ENCODE peak calls at places on chromosomes 6 and 20, in ten cellular contexts. One of them, this sample, is unnamed.

GRCh38 chr6:82955841-82956240 is 109.8 kb downstream of the UBE3D start:
- DNase-seq in GM03348: peak
- DNase-seq in NCI-H1694: no peak
- DNase-seq in IMR-90: peak
- DNase-seq in mucosa of descending colon: no peak
- DNase-seq in NCI-H1092 treated with DMSO at 0.1 percent for 48 hours: no peak
- DNase-seq in stimulated activated CD4-positive, alpha-beta T cell treated with anti-CD3 and anti-CD28 coated beads, TNF-alpha, amount 100 ng/mL, for 24 hours: no peak
- DNase-seq in breast epithelium: no peak
- DNase-seq in T1000: no peak
- DNase-seq in T-helper 1 cell: no peak
- DNase-seq in this sample: no peak

GRCh38 chr20:6426287-6426891 is 303.6 kb upstream of the FERMT1 start:
- DNase-seq in GM03348: no peak
- DNase-seq in NCI-H1694: no peak
- DNase-seq in IMR-90: no peak
- DNase-seq in mucosa of descending colon: no peak
- DNase-seq in NCI-H1092 treated with DMSO at 0.1 percent for 48 hours: no peak
- DNase-seq in stimulated activated CD4-positive, alpha-beta T cell treated with anti-CD3 and anti-CD28 coated beads, TNF-alpha, amount 100 ng/mL, for 24 hours: no peak
- DNase-seq in breast epithelium: no peak
- DNase-seq in T1000: no peak
- DNase-seq in T-helper 1 cell: no peak
- DNase-seq in this sample: no peak

GRCh38 chr20:24961384-24962181 is 12.5 kb downstream of the CST7 start:
- DNase-seq in GM03348: no peak
- DNase-seq in NCI-H1694: no peak
- DNase-seq in IMR-90: no peak
- DNase-seq in mucosa of descending colon: no peak
- DNase-seq in NCI-H1092 treated with DMSO at 0.1 percent for 48 hours: no peak
- DNase-seq in stimulated activated CD4-positive, alpha-beta T cell treated with anti-CD3 and anti-CD28 coated beads, TNF-alpha, amount 100 ng/mL, for 24 hours: no peak
- DNase-seq in breast epithelium: no peak
- DNase-seq in T1000: no peak
- DNase-seq in T-helper 1 cell: no peak
- DNase-seq in this sample: no peak

GRCh38 chr6:14074723-14075503 is 42.7 kb upstream of the CD83 start:
- DNase-seq in GM03348: peak
- DNase-seq in NCI-H1694: no peak
- DNase-seq in IMR-90: peak
- DNase-seq in mucosa of descending colon: no peak
- DNase-seq in NCI-H1092 treated with DMSO at 0.1 percent for 48 hours: no peak
- DNase-seq in stimulated activated CD4-positive, alpha-beta T cell treated with anti-CD3 and anti-CD28 coated beads, TNF-alpha, amount 100 ng/mL, for 24 hours: no peak
- DNase-seq in breast epithelium: no peak
- DNase-seq in T1000: no peak
- DNase-seq in T-helper 1 cell: no peak
- DNase-seq in this sample: no peak

GRCh38 chr6:489001-489400 is 97.4 kb downstream of the IRF4 start:
- DNase-seq in GM03348: no peak
- DNase-seq in NCI-H1694: no peak
- DNase-seq in IMR-90: no peak
- DNase-seq in mucosa of descending colon: no peak
- DNase-seq in NCI-H1092 treated with DMSO at 0.1 percent for 48 hours: no peak
- DNase-seq in stimulated activated CD4-positive, alpha-beta T cell treated with anti-CD3 and anti-CD28 coated beads, TNF-alpha, amount 100 ng/mL, for 24 hours: no peak
- DNase-seq in breast epithelium: no peak
- DNase-seq in T1000: no peak
- DNase-seq in T-helper 1 cell: no peak
- DNase-seq in this sample: no peak

GRCh38 chr20:17835941-17836861 is 132.4 kb downstream of the SNX5 start:
- DNase-seq in GM03348: peak
- DNase-seq in NCI-H1694: no peak
- DNase-seq in IMR-90: peak
- DNase-seq in mucosa of descending colon: peak
- DNase-seq in NCI-H1092 treated with DMSO at 0.1 percent for 48 hours: no peak
- DNase-seq in stimulated activated CD4-positive, alpha-beta T cell treated with anti-CD3 and anti-CD28 coated beads, TNF-alpha, amount 100 ng/mL, for 24 hours: no peak
- DNase-seq in breast epithelium: no peak
- DNase-seq in T1000: no peak
- DNase-seq in T-helper 1 cell: no peak
- DNase-seq in this sample: peak

GRCh38 chr6:2116496-2116895 is 128.9 kb downstream of the GMDS start:
- DNase-seq in GM03348: no peak
- DNase-seq in NCI-H1694: no peak
- DNase-seq in IMR-90: peak
- DNase-seq in mucosa of descending colon: no peak
- DNase-seq in NCI-H1092 treated with DMSO at 0.1 percent for 48 hours: no peak
- DNase-seq in stimulated activated CD4-positive, alpha-beta T cell treated with anti-CD3 and anti-CD28 coated beads, TNF-alpha, amount 100 ng/mL, for 24 hours: no peak
- DNase-seq in breast epithelium: no peak
- DNase-seq in T1000: no peak
- DNase-seq in T-helper 1 cell: no peak
- DNase-seq in this sample: no peak

GRCh38 chr6:168554898-168555617 is 114.1 kb downstream of the SMOC2 start:
- DNase-seq in GM03348: no peak
- DNase-seq in NCI-H1694: no peak
- DNase-seq in IMR-90: no peak
- DNase-seq in mucosa of descending colon: no peak
- DNase-seq in NCI-H1092 treated with DMSO at 0.1 percent for 48 hours: no peak
- DNase-seq in stimulated activated CD4-positive, alpha-beta T cell treated with anti-CD3 and anti-CD28 coated beads, TNF-alpha, amount 100 ng/mL, for 24 hours: no peak
- DNase-seq in breast epithelium: no peak
- DNase-seq in T1000: no peak
- DNase-seq in T-helper 1 cell: no peak
- DNase-seq in this sample: no peak

GRCh38 chr20:32964575-32964974 is 39.7 kb downstream of the SUN5 start:
- DNase-seq in GM03348: no peak
- DNase-seq in NCI-H1694: no peak
- DNase-seq in IMR-90: no peak
- DNase-seq in mucosa of descending colon: peak
- DNase-seq in NCI-H1092 treated with DMSO at 0.1 percent for 48 hours: no peak
- DNase-seq in stimulated activated CD4-positive, alpha-beta T cell treated with anti-CD3 and anti-CD28 coated beads, TNF-alpha, amount 100 ng/mL, for 24 hours: no peak
- DNase-seq in breast epithelium: no peak
- DNase-seq in T1000: no peak
- DNase-seq in T-helper 1 cell: no peak
- DNase-seq in this sample: no peak

GRCh38 chr6:5050009-5050408 is 35.1 kb upstream of the PPP1R3G start:
- DNase-seq in GM03348: no peak
- DNase-seq in NCI-H1694: no peak
- DNase-seq in IMR-90: no peak
- DNase-seq in mucosa of descending colon: no peak
- DNase-seq in NCI-H1092 treated with DMSO at 0.1 percent for 48 hours: no peak
- DNase-seq in stimulated activated CD4-positive, alpha-beta T cell treated with anti-CD3 and anti-CD28 coated beads, TNF-alpha, amount 100 ng/mL, for 24 hours: no peak
- DNase-seq in breast epithelium: no peak
- DNase-seq in T1000: no peak
- DNase-seq in T-helper 1 cell: no peak
- DNase-seq in this sample: no peak

GRCh38 chr6:14727494-14728395 is 518.1 kb upstream of the JARID2 start:
- DNase-seq in GM03348: no peak
- DNase-seq in NCI-H1694: no peak
- DNase-seq in IMR-90: no peak
- DNase-seq in mucosa of descending colon: no peak
- DNase-seq in NCI-H1092 treated with DMSO at 0.1 percent for 48 hours: no peak
- DNase-seq in stimulated activated CD4-positive, alpha-beta T cell treated with anti-CD3 and anti-CD28 coated beads, TNF-alpha, amount 100 ng/mL, for 24 hours: no peak
- DNase-seq in breast epithelium: no peak
- DNase-seq in T1000: no peak
- DNase-seq in T-helper 1 cell: no peak
- DNase-seq in this sample: no peak

GRCh38 chr6:111552241-111552744 is 53.4 kb downstream of the TRAF3IP2 start:
- DNase-seq in GM03348: peak
- DNase-seq in NCI-H1694: peak
- DNase-seq in IMR-90: peak
- DNase-seq in mucosa of descending colon: no peak
- DNase-seq in NCI-H1092 treated with DMSO at 0.1 percent for 48 hours: peak
- DNase-seq in stimulated activated CD4-positive, alpha-beta T cell treated with anti-CD3 and anti-CD28 coated beads, TNF-alpha, amount 100 ng/mL, for 24 hours: no peak
- DNase-seq in breast epithelium: no peak
- DNase-seq in T1000: peak
- DNase-seq in T-helper 1 cell: no peak
- DNase-seq in this sample: no peak

GRCh38 chr6:11459002-11459658 is 78.4 kb upstream of the TMEM170B start:
- DNase-seq in GM03348: no peak
- DNase-seq in NCI-H1694: no peak
- DNase-seq in IMR-90: no peak
- DNase-seq in mucosa of descending colon: no peak
- DNase-seq in NCI-H1092 treated with DMSO at 0.1 percent for 48 hours: no peak
- DNase-seq in stimulated activated CD4-positive, alpha-beta T cell treated with anti-CD3 and anti-CD28 coated beads, TNF-alpha, amount 100 ng/mL, for 24 hours: no peak
- DNase-seq in breast epithelium: no peak
- DNase-seq in T1000: no peak
- DNase-seq in T-helper 1 cell: no peak
- DNase-seq in this sample: no peak

GRCh38 chr6:167937948-167938911 is 59.2 kb upstream of the KIF25 start:
- DNase-seq in GM03348: no peak
- DNase-seq in NCI-H1694: no peak
- DNase-seq in IMR-90: no peak
- DNase-seq in mucosa of descending colon: no peak
- DNase-seq in NCI-H1092 treated with DMSO at 0.1 percent for 48 hours: no peak
- DNase-seq in stimulated activated CD4-positive, alpha-beta T cell treated with anti-CD3 and anti-CD28 coated beads, TNF-alpha, amount 100 ng/mL, for 24 hours: no peak
- DNase-seq in breast epithelium: no peak
- DNase-seq in T1000: no peak
- DNase-seq in T-helper 1 cell: no peak
- DNase-seq in this sample: no peak

GRCh38 chr20:9043364-9043763 is 25.5 kb upstream of the PLCB4 start:
- DNase-seq in GM03348: no peak
- DNase-seq in NCI-H1694: no peak
- DNase-seq in IMR-90: no peak
- DNase-seq in mucosa of descending colon: no peak
- DNase-seq in NCI-H1092 treated with DMSO at 0.1 percent for 48 hours: no peak
- DNase-seq in stimulated activated CD4-positive, alpha-beta T cell treated with anti-CD3 and anti-CD28 coated beads, TNF-alpha, amount 100 ng/mL, for 24 hours: no peak
- DNase-seq in breast epithelium: no peak
- DNase-seq in T1000: no peak
- DNase-seq in T-helper 1 cell: no peak
- DNase-seq in this sample: no peak

GRCh38 chr20:51738877-51739447 is 29.2 kb downstream of the ATP9A start:
- DNase-seq in GM03348: no peak
- DNase-seq in NCI-H1694: no peak
- DNase-seq in IMR-90: no peak
- DNase-seq in mucosa of descending colon: no peak
- DNase-seq in NCI-H1092 treated with DMSO at 0.1 percent for 48 hours: no peak
- DNase-seq in stimulated activated CD4-positive, alpha-beta T cell treated with anti-CD3 and anti-CD28 coated beads, TNF-alpha, amount 100 ng/mL, for 24 hours: no peak
- DNase-seq in breast epithelium: no peak
- DNase-seq in T1000: no peak
- DNase-seq in T-helper 1 cell: no peak
- DNase-seq in this sample: no peak

GRCh38 chr6:45000833-45001232 is 327.3 kb upstream of the RUNX2 start:
- DNase-seq in GM03348: no peak
- DNase-seq in NCI-H1694: no peak
- DNase-seq in IMR-90: no peak
- DNase-seq in mucosa of descending colon: no peak
- DNase-seq in NCI-H1092 treated with DMSO at 0.1 percent for 48 hours: no peak
- DNase-seq in stimulated activated CD4-positive, alpha-beta T cell treated with anti-CD3 and anti-CD28 coated beads, TNF-alpha, amount 100 ng/mL, for 24 hours: no peak
- DNase-seq in breast epithelium: no peak
- DNase-seq in T1000: no peak
- DNase-seq in T-helper 1 cell: no peak
- DNase-seq in this sample: no peak

GRCh38 chr6:115613488-115613887 is 447.2 kb downstream of the FRK start:
- DNase-seq in GM03348: peak
- DNase-seq in NCI-H1694: no peak
- DNase-seq in IMR-90: peak
- DNase-seq in mucosa of descending colon: no peak
- DNase-seq in NCI-H1092 treated with DMSO at 0.1 percent for 48 hours: no peak
- DNase-seq in stimulated activated CD4-positive, alpha-beta T cell treated with anti-CD3 and anti-CD28 coated beads, TNF-alpha, amount 100 ng/mL, for 24 hours: no peak
- DNase-seq in breast epithelium: no peak
- DNase-seq in T1000: peak
- DNase-seq in T-helper 1 cell: no peak
- DNase-seq in this sample: no peak

GRCh38 chr20:25623225-25623735 is 534 bp downstream of the NANP start:
- DNase-seq in GM03348: peak
- DNase-seq in NCI-H1694: no peak
- DNase-seq in IMR-90: peak
- DNase-seq in mucosa of descending colon: peak
- DNase-seq in NCI-H1092 treated with DMSO at 0.1 percent for 48 hours: peak
- DNase-seq in stimulated activated CD4-positive, alpha-beta T cell treated with anti-CD3 and anti-CD28 coated beads, TNF-alpha, amount 100 ng/mL, for 24 hours: no peak
- DNase-seq in breast epithelium: no peak
- DNase-seq in T1000: peak
- DNase-seq in T-helper 1 cell: no peak
- DNase-seq in this sample: peak

GRCh38 chr6:108914235-108915022 is 66.2 kb downstream of the ARMC2 start:
- DNase-seq in GM03348: no peak
- DNase-seq in NCI-H1694: no peak
- DNase-seq in IMR-90: peak
- DNase-seq in mucosa of descending colon: no peak
- DNase-seq in NCI-H1092 treated with DMSO at 0.1 percent for 48 hours: no peak
- DNase-seq in stimulated activated CD4-positive, alpha-beta T cell treated with anti-CD3 and anti-CD28 coated beads, TNF-alpha, amount 100 ng/mL, for 24 hours: no peak
- DNase-seq in breast epithelium: no peak
- DNase-seq in T1000: no peak
- DNase-seq in T-helper 1 cell: peak
- DNase-seq in this sample: no peak

GRCh38 chr6:168956884-168957730 is 296.5 kb downstream of the THBS2 start:
- DNase-seq in GM03348: peak
- DNase-seq in NCI-H1694: no peak
- DNase-seq in IMR-90: peak
- DNase-seq in mucosa of descending colon: peak
- DNase-seq in NCI-H1092 treated with DMSO at 0.1 percent for 48 hours: peak
- DNase-seq in stimulated activated CD4-positive, alpha-beta T cell treated with anti-CD3 and anti-CD28 coated beads, TNF-alpha, amount 100 ng/mL, for 24 hours: peak
- DNase-seq in breast epithelium: no peak
- DNase-seq in T1000: peak
- DNase-seq in T-helper 1 cell: no peak
- DNase-seq in this sample: peak

GRCh38 chr6:118705799-118706481 is 54.5 kb upstream of the CEP85L start:
- DNase-seq in GM03348: peak
- DNase-seq in NCI-H1694: no peak
- DNase-seq in IMR-90: peak
- DNase-seq in mucosa of descending colon: no peak
- DNase-seq in NCI-H1092 treated with DMSO at 0.1 percent for 48 hours: no peak
- DNase-seq in stimulated activated CD4-positive, alpha-beta T cell treated with anti-CD3 and anti-CD28 coated beads, TNF-alpha, amount 100 ng/mL, for 24 hours: no peak
- DNase-seq in breast epithelium: no peak
- DNase-seq in T1000: no peak
- DNase-seq in T-helper 1 cell: no peak
- DNase-seq in this sample: no peak

GRCh38 chr20:37630161-37630560 is 63.7 kb upstream of the CTNNBL1 start:
- DNase-seq in GM03348: no peak
- DNase-seq in NCI-H1694: peak
- DNase-seq in IMR-90: no peak
- DNase-seq in mucosa of descending colon: no peak
- DNase-seq in NCI-H1092 treated with DMSO at 0.1 percent for 48 hours: peak
- DNase-seq in stimulated activated CD4-positive, alpha-beta T cell treated with anti-CD3 and anti-CD28 coated beads, TNF-alpha, amount 100 ng/mL, for 24 hours: no peak
- DNase-seq in breast epithelium: no peak
- DNase-seq in T1000: no peak
- DNase-seq in T-helper 1 cell: no peak
- DNase-seq in this sample: no peak

GRCh38 chr20:44137210-44137781 is 49.7 kb downstream of the JPH2 start:
- DNase-seq in GM03348: peak
- DNase-seq in NCI-H1694: no peak
- DNase-seq in IMR-90: peak
- DNase-seq in mucosa of descending colon: no peak
- DNase-seq in NCI-H1092 treated with DMSO at 0.1 percent for 48 hours: no peak
- DNase-seq in stimulated activated CD4-positive, alpha-beta T cell treated with anti-CD3 and anti-CD28 coated beads, TNF-alpha, amount 100 ng/mL, for 24 hours: no peak
- DNase-seq in breast epithelium: no peak
- DNase-seq in T1000: no peak
- DNase-seq in T-helper 1 cell: no peak
- DNase-seq in this sample: peak

GRCh38 chr6:166463363-166464067 is 80.8 kb upstream of the MPC1 start:
- DNase-seq in GM03348: no peak
- DNase-seq in NCI-H1694: no peak
- DNase-seq in IMR-90: no peak
- DNase-seq in mucosa of descending colon: no peak
- DNase-seq in NCI-H1092 treated with DMSO at 0.1 percent for 48 hours: no peak
- DNase-seq in stimulated activated CD4-positive, alpha-beta T cell treated with anti-CD3 and anti-CD28 coated beads, TNF-alpha, amount 100 ng/mL, for 24 hours: no peak
- DNase-seq in breast epithelium: no peak
- DNase-seq in T1000: no peak
- DNase-seq in T-helper 1 cell: no peak
- DNase-seq in this sample: no peak

GRCh38 chr6:89888871-89889270 is 5.4 kb upstream of the GJA10 start:
- DNase-seq in GM03348: no peak
- DNase-seq in NCI-H1694: no peak
- DNase-seq in IMR-90: no peak
- DNase-seq in mucosa of descending colon: no peak
- DNase-seq in NCI-H1092 treated with DMSO at 0.1 percent for 48 hours: no peak
- DNase-seq in stimulated activated CD4-positive, alpha-beta T cell treated with anti-CD3 and anti-CD28 coated beads, TNF-alpha, amount 100 ng/mL, for 24 hours: no peak
- DNase-seq in breast epithelium: no peak
- DNase-seq in T1000: no peak
- DNase-seq in T-helper 1 cell: no peak
- DNase-seq in this sample: no peak

This sample was measured in posterior vena cava.